ENCODE peak calls at places on chromosomes 13 and 19, in nine cellular contexts. K, C, S, F, J, O, I, Q and T are unnamed samples.

GRCh38 chr19:49691243-49692101 is 556 bp downstream of the CPT1C start:
- DNase-seq in K (no peak), C (peak), S (peak), F (peak), J (peak), O (peak), I (peak), Q (no peak), T (peak)

GRCh38 chr13:52961196-52961845 is 67.3 kb upstream of the OLFM4 start:
- DNase-seq in K (no peak), C (no peak), S (no peak), F (peak), J (no peak), O (no peak), I (no peak), Q (no peak), T (no peak)

GRCh38 chr13:40125336-40125735 is 469.9 kb downstream of the COG6 start:
- DNase-seq in K (no peak), C (no peak), S (no peak), F (no peak), J (no peak), O (no peak), I (no peak), Q (no peak), T (no peak)

GRCh38 chr19:39160889-39161672 is 35.5 kb downstream of the PAK4 start:
- DNase-seq in K (peak), C (no peak), S (peak), F (no peak), J (no peak), O (no peak), I (peak), Q (no peak), T (no peak)

GRCh38 chr13:113774177-113775107 is 15.4 kb downstream of the TMEM255B start:
- DNase-seq in K (no peak), C (no peak), S (peak), F (no peak), J (no peak), O (no peak), I (peak), Q (no peak), T (no peak)

GRCh38 chr19:6250024-6250605 is 29.7 kb downstream of the MLLT1 start:
- DNase-seq in K (no peak), C (no peak), S (peak), F (no peak), J (no peak), O (no peak), I (peak), Q (no peak), T (no peak)

GRCh38 chr13:78598933-78599332 is 4.4 kb downstream of the POU4F1 start:
- DNase-seq in K (no peak), C (no peak), S (no peak), F (no peak), J (no peak), O (no peak), I (no peak), Q (no peak), T (no peak)

GRCh38 chr19:10295305-10295846 is 5.6 kb downstream of the ICAM5 start:
- DNase-seq in K (no peak), C (peak), S (no peak), F (no peak), J (no peak), O (peak), I (peak), Q (no peak), T (no peak)

GRCh38 chr19:940591-941291 is 14.9 kb downstream of the ARID3A start:
- DNase-seq in K (peak), C (no peak), S (no peak), F (no peak), J (no peak), O (no peak), I (no peak), Q (peak), T (no peak)

GRCh38 chr19:5913739-5914357 is at the start of gene CAPS:
- DNase-seq in K (peak), C (no peak), S (peak), F (no peak), J (no peak), O (no peak), I (peak), Q (peak), T (peak)

DNA sequence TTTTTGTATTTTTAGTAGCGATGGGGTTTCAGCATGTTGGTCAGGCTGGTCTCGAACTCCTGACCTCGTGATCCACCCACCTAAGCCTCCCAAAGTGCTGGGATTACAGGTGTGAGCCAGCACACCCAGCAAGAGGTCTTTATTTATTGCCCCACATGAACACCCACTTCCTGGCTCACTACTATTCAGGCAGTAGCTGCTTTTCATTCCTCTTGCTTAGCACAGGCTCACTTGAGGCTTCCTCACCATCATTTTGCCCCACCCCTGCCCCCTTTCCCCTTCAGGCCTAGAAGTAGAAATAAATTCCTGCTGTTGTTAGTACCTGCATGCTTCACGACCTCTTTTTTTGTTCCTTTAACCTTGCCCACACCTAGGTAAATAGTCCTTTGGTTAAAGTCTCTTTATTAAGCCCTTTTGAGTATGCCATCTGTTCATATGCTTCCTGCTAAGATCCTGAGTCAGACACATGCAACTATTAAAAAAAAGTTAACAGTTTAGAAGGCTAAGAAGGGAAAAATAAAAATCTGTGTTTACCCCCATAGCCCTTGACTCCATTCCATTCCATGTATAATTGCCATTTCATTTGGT is 33.5 kb upstream of the ITM2B start:
- DNase-seq in K (no peak), C (no peak), S (no peak), F (no peak), J (no peak), O (no peak), I (no peak), Q (no peak), T (no peak)
- TF ChIP-seq CTCF in K (no peak), C (no peak), S (no peak), F (no peak), J (no peak), O (no peak), I (no peak), Q (no peak), T (no peak)

GRCh38 chr19:56167064-56167578 is 8.7 kb upstream of the GALP start:
- DNase-seq in K (no peak), C (peak), S (no peak), F (no peak), J (no peak), O (no peak), I (peak), Q (no peak), T (no peak)

GRCh38 chr19:56174550-56174949 is 1.3 kb upstream of the GALP start:
- DNase-seq in K (no peak), C (no peak), S (no peak), F (no peak), J (no peak), O (no peak), I (no peak), Q (no peak), T (no peak)

GRCh38 chr19:56174086-56174485 is 1.7 kb upstream of the GALP start:
- DNase-seq in K (no peak), C (no peak), S (no peak), F (no peak), J (no peak), O (no peak), I (no peak), Q (no peak), T (no peak)

GRCh38 chr19:56170261-56170660 is 5.5 kb upstream of the GALP start:
- DNase-seq in K (no peak), C (no peak), S (no peak), F (no peak), J (no peak), O (no peak), I (peak), Q (no peak), T (no peak)
- TF ChIP-seq CTCF in K (no peak), C (no peak), S (no peak), F (no peak), J (no peak), O (no peak), I (no peak), Q (no peak), T (no peak)

GRCh38 chr19:7524992-7525739 is 2.7 kb downstream of the MCOLN1 start:
- DNase-seq in K (no peak), C (no peak), S (no peak), F (no peak), J (no peak), O (no peak), I (no peak), Q (no peak), T (no peak)
- TF ChIP-seq CTCF in K (no peak), C (no peak), S (no peak), F (no peak), J (no peak), O (no peak), I (no peak), Q (no peak), T (no peak)

DNA sequence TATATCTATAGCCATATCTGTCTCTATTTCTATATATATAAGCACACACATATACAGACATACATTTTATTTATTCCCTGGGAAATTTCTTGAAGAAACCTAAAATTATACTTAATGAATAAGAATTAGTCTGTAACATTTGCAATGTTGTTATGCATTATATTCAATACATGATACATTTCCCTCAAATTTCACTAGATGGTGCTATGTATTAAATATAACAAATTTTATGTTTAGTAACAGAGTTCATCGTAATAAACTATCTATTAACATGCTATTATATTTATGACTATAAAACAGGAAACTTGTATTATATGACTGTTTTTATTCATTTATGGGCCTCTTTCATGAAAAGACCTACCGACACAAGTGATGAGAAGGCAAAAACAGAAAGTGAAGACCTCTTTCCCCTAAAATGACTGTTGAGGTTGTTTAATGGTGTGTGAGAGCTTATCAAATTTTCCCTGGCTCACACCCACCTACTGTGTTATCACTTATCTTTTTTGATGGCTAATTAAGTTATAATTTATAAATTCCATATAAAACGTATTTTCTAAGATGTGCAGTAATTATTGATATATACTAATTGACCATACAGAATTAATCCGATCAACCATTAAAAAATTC is 881.9 kb downstream of the SLITRK6 start:
- DNase-seq in K (no peak), C (no peak), S (peak), F (no peak), J (no peak), O (no peak), I (peak), Q (no peak), T (no peak)
- TF ChIP-seq CTCF in K (peak), C (peak), S (peak), F (peak), J (peak), O (peak), I (peak), Q (no peak), T (peak)

DNA sequence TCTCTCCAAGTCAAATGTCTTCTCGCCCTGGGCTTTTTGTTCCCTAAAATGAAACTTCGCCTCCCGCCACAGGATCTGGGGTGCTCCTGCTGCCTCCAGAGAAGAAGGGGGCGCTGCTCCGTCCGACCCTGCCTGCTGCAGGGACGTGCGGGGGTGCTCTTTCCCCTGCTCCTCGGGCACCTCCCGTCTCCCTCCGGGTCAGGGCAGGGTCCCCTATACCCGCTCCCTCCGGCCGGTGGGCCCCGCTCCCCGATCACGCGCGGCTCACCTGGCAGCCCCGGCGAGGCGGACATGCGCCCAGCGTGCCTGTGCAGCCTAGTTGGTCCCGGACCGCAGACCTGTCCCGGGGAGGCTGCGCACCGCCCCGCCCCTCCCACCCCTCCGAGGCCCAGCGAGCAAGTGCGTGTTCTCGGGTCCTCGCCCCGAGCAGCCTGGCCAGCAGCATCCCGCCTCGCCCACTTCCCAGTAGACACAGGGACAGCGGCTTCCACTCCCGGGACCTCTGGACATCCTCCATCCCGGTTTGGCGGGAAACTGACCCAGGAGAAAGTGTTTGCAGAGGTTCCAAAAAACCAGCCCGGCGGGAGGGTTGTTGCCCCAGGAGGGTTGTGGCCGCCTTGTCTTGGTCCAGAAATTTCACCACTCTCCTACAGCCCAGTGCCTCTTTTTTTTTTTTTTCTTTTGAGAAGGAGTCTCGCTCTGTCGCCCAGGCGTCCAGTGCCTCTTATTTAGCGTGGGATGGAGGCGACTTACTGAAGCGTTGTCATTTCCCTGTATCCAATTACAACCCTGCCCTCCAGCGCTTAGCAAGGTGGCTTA is at the start of gene OXGR1:
- DNase-seq in K (no peak), C (peak), S (no peak), F (peak), J (peak), O (no peak), I (no peak), Q (no peak), T (no peak)
- TF ChIP-seq CTCF in K (no peak), C (no peak), S (no peak), F (no peak), J (no peak), O (no peak), I (no peak), Q (no peak), T (no peak)

GRCh38 chr13:94947965-94948371 is 235.6 kb upstream of the SOX21 start:
- DNase-seq in K (no peak), C (no peak), S (no peak), F (no peak), J (no peak), O (no peak), I (no peak), Q (no peak), T (no peak)

GRCh38 chr13:94950303-94950702 is 238.0 kb upstream of the SOX21 start:
- DNase-seq in K (no peak), C (no peak), S (peak), F (no peak), J (no peak), O (no peak), I (peak), Q (no peak), T (no peak)

GRCh38 chr13:94952787-94953186 is 240.4 kb upstream of the SOX21 start:
- DNase-seq in K (no peak), C (no peak), S (no peak), F (no peak), J (no peak), O (no peak), I (no peak), Q (no peak), T (no peak)

DNA sequence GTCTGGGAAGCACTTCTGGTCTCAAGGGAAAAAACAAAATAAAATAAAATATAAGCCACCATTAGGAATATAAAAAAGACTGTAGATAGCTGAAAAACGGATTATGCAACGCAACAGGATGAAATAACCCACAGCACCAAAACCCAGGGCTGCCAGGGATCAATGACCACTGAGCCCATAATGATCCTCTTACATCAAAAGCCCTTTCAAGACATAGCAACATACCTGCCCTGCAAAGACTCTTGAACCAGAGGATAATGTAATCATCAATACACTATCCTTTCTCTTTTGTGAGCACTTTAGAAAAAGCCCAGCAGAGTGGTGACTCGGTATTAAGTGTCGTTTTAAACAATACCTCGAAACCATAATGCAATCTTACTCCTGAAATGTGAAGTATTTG is 235.0 kb upstream of the SOX21 start:
- DNase-seq in K (no peak), C (no peak), S (no peak), F (no peak), J (no peak), O (no peak), I (no peak), Q (no peak), T (no peak)
- TF ChIP-seq CTCF in K (no peak), C (no peak), S (no peak), F (no peak), J (no peak), O (no peak), I (no peak), Q (no peak), T (no peak)

GRCh38 chr13:20297181-20297580 is 65.1 kb upstream of the GJB6 start:
- DNase-seq in K (no peak), C (no peak), S (no peak), F (no peak), J (no peak), O (no peak), I (no peak), Q (no peak), T (no peak)

GRCh38 chr13:20291037-20291436 is 58.9 kb upstream of the GJB6 start:
- DNase-seq in K (no peak), C (no peak), S (no peak), F (no peak), J (no peak), O (no peak), I (no peak), Q (no peak), T (no peak)

GRCh38 chr13:20295956-20296355 is 63.8 kb upstream of the GJB6 start:
- DNase-seq in K (no peak), C (no peak), S (no peak), F (no peak), J (no peak), O (no peak), I (no peak), Q (no peak), T (no peak)

GRCh38 chr13:20291675-20292074 is 59.6 kb upstream of the GJB6 start:
- DNase-seq in K (no peak), C (no peak), S (no peak), F (no peak), J (no peak), O (no peak), I (no peak), Q (no peak), T (no peak)

DNA sequence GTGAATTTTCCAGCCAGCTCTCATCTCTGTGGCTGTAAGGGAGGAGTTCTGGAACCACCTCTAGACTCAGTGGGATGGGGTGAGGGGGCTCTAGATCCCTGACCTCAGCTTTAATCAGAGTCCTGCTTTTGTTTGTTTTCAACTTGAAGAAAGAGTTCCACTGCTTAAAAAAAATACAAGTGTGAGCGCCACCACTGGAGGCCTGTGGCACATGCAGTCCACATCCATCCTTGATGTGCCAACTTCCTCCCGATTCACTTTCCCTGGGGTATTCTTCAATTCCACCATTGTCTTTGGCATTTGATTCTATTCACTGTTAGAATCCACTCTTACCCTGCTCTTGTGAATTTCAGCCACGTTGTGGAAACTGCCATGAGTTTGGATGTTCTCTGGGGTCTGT is 62.4 kb upstream of the GJB6 start:
- DNase-seq in K (no peak), C (no peak), S (no peak), F (no peak), J (no peak), O (no peak), I (no peak), Q (no peak), T (no peak)
- TF ChIP-seq CTCF in K (no peak), C (no peak), S (peak), F (no peak), J (peak), O (no peak), I (peak), Q (no peak), T (no peak)

GRCh38 chr13:109476001-109476400 is 310.4 kb downstream of the IRS2 start:
- DNase-seq in K (no peak), C (no peak), S (no peak), F (no peak), J (no peak), O (no peak), I (no peak), Q (no peak), T (no peak)
- TF ChIP-seq CTCF in K (no peak), C (no peak), S (no peak), F (no peak), J (no peak), O (no peak), I (no peak), Q (no peak), T (no peak)

GRCh38 chr19:47711652-47712239 is 1.5 kb upstream of the EHD2 start:
- DNase-seq in K (no peak), C (no peak), S (no peak), F (no peak), J (no peak), O (no peak), I (no peak), Q (no peak), T (no peak)
- TF ChIP-seq CTCF in K (no peak), C (no peak), S (no peak), F (no peak), J (no peak), O (no peak), I (no peak), Q (no peak), T (no peak)

DNA sequence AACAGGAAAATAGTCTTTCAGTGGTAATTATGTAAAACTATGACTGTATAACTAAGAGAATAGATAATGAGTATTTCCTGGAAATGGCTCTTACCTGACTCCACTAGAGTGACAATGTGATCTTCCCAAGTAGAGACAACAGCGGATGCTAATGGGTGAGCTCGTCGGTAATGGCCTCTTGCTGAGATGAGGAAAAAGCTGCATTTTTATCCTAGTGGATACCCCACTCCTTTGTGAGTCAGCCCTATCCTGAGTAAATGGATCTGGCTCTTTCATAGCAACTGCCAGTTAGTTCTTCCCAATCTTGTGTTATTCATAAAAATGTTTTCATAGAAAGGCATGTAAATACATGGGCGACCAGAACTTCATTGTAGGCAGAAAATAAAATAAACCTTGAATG is 299.5 kb downstream of the NALCN start:
- DNase-seq in K (no peak), C (no peak), S (no peak), F (no peak), J (no peak), O (no peak), I (no peak), Q (no peak), T (no peak)
- TF ChIP-seq CTCF in K (no peak), C (no peak), S (no peak), F (no peak), J (no peak), O (no peak), I (no peak), Q (no peak), T (no peak)